ENCODE peak calls at places on chromosome 20, in four cellular contexts. K is AG04450, Y is GM06990, V is GM13976. L is an unnamed sample.

GRCh38 chr20:58130574-58130973 is 97.9 kb downstream of the ANKRD60 start:
- DNase-seq in Y (no peak), K (no peak), V (no peak), L (no peak)

GRCh38 chr20:2697768-2698167 is 5.2 kb downstream of the EBF4 start:
- DNase-seq in Y (no peak), K (no peak), V (no peak), L (no peak)

GRCh38 chr20:49631856-49632418 is 64.0 kb upstream of the PTGIS start:
- DNase-seq in V (no peak), K (no peak), Y (no peak), L (no peak)

GRCh38 chr20:4962257-4962855 is 39.0 kb downstream of the SLC23A2 start:
- DNase-seq in V (no peak), Y (no peak), K (no peak), L (peak; percentile 67)

GRCh38 chr20:63709149-63709527 is 1.3 kb downstream of the ZGPAT start:
- DNase-seq in Y (no peak), V (no peak), K (no peak), L (no peak)

GRCh38 chr20:57629976-57630525 is 9.8 kb upstream of the ZBP1 start:
- DNase-seq in K (no peak), Y (no peak), V (no peak), L (peak; percentile 74)

GRCh38 chr20:57076951-57077350 is 189.5 kb downstream of the BMP7 start:
- DNase-seq in Y (no peak), K (no peak), V (no peak), L (no peak)

GRCh38 chr20:14918981-14919380 is 581.6 kb upstream of the FLRT3 start:
- DNase-seq in Y (no peak), V (no peak), K (no peak), L (no peak)

GRCh38 chr20:63273635-63274380 is 1.2 kb downstream of the ARFGAP1 start:
- DNase-seq in K (peak; percentile 47), Y (no peak), V (no peak), L (no peak)

GRCh38 chr20:62066339-62066982 is 780 bp upstream of the TAF4 start:
- DNase-seq in Y (peak; percentile 67), K (no peak), V (peak; percentile 77), L (peak; percentile 57)

GRCh38 chr20:62850333-62850974 is 11.2 kb downstream of the TCFL5 start:
- DNase-seq in V (no peak), Y (no peak), K (no peak), L (no peak)

GRCh38 chr20:15925376-15925775 is 647.9 kb downstream of the KIF16B start:
- DNase-seq in Y (no peak), K (no peak), V (no peak), L (no peak)

GRCh38 chr20:61210862-61211261 is 41.2 kb upstream of the CDH4 start:
- DNase-seq in V (no peak), K (no peak), Y (no peak), L (no peak)

GRCh38 chr20:31632503-31633338 is 5.0 kb upstream of the COX4I2 start:
- DNase-seq in V (no peak), Y (no peak), K (no peak), L (no peak)

GRCh38 chr20:16145919-16146318 is 427.3 kb downstream of the KIF16B start:
- DNase-seq in V (no peak), K (no peak), Y (no peak), L (no peak)

GRCh38 chr20:51738877-51739447 is 29.2 kb downstream of the ATP9A start:
- DNase-seq in V (no peak), Y (no peak), K (no peak), L (peak; percentile 11)

GRCh38 chr20:38965264-38965663 is 3.1 kb downstream of the DHX35 start:
- DNase-seq in K (no peak), V (no peak), Y (no peak), L (no peak)

GRCh38 chr20:38963745-38964144 is 1.6 kb downstream of the DHX35 start:
- DNase-seq in V (no peak), Y (no peak), K (no peak), L (no peak)

GRCh38 chr20:38962898-38963484 is 847 bp downstream of the DHX35 start:
- DNase-seq in Y (no peak), K (no peak), V (no peak), L (no peak)

GRCh38 chr20:38961530-38962043 is 557 bp upstream of the DHX35 start:
- DNase-seq in Y (no peak), K (no peak), V (no peak), L (peak; percentile 56)

DNA sequence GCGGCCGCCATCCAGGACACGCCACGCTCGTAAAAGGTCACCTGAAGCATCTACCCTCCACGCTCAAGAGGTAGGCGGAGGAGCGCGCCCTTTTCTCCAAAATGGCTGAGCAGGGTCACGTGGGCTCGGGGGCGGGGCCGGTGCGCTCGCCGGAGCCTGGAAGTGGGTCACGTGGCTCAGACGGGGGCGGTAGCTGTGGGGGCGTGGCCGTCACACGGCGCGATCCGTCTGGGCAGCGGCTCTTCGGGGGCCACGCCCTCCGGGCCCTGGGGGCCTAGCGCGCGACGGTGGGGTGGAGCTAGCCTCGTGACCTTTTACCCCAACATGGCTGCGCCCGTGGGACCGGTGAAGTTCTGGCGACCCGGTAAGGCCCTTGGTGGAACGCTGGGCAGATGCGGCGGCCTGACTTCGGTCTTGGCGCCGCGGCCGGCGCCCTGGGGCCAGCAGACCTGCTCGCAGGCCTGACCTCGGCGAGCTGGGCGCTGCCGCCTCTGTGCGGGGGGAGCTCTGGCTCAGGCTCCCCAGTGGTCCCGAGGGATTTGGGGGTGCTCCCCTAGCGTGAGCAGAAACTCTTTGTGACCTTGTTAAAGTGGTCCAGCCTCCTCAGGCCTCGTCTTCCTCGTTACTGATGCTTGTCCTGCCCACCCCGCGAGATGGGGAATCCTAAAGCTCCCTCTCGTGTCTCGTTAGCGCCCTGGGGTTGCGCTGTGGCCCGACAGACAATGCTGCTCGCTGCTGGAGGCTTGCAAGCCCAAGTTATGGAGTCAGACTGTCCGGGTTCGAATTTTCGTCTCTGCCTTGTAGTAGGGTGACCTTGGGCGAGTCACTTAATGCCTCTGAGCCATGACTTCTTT is at the start of gene DHX35:
- DNase-seq in Y (peak; percentile 99), K (peak; percentile 83), V (peak; percentile 100), L (peak; percentile 99)
- TF ChIP-seq CTCF in Y (peak; percentile 48), K (peak; percentile 51), V (peak; percentile 34), L (peak; percentile 18)

DNA sequence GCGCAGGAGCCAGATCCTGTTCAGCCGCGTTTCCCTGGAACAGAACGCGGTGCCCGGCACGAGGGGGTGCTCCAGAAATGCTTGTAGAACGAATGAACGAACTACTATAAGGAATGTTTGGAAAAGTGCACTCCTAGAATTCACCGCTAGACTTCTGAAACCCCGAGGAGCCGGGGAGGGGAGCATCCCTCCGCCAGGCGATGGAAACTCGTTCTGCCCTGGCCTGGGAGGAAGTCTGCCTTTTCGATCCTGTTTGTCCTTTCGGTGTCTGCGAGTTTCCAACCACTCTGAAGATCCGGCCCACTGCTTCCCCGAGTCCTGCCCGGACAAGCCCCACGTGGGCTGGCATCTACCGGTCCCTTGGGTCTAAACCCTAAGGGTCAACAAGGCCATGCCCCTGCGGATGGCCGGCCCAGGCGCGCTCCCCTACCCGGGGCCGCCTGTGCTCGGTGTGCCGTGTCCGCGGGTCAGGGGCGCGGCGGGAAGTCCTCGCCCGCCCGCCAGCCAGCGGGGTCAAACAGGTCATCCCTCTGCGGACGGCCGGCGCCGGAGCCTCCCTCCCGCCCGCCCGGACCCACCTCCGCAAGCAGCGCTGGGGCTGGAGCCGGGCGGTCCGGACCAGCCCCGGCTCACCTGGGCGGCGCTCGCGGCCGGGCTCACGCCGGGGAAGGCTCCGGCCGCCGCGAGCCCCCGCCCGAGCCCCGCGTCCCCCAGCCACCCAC is 521 bp downstream of the SULF2 start:
- DNase-seq in K (no peak), V (peak; percentile 50), Y (no peak), L (no peak)
- TF ChIP-seq CTCF in K (peak; percentile 23), V (no peak), Y (no peak), L (no peak)

GRCh38 chr20:34797012-34797720 is 28.3 kb downstream of the NCOA6 start:
- DNase-seq in Y (no peak), V (no peak), K (no peak), L (no peak)
- TF ChIP-seq CTCF in Y (no peak), V (no peak), K (no peak), L (no peak)

DNA sequence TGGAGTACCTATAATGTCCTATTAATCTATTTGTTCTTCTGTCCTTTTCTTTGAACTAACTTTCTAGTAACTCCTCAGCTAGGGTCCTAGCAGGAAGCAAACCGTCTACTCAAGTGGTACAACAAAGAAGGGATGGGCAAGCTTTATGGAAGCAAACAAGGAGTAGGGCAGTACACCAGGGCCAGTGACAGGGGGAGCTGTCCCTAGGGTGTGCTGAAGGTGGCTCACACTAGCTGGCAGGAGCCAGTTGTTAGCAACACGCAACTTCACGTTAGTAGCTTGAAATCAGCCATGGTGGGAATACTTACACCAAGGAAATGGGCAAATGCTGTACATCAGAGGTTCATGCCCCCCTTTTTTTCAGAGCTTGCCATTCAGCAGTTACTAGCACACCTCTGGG is 74.0 kb upstream of the EYA2 start:
- DNase-seq in V (no peak), K (no peak), Y (no peak), L (no peak)
- TF ChIP-seq CTCF in V (no peak), K (no peak), Y (no peak), L (no peak)

DNA sequence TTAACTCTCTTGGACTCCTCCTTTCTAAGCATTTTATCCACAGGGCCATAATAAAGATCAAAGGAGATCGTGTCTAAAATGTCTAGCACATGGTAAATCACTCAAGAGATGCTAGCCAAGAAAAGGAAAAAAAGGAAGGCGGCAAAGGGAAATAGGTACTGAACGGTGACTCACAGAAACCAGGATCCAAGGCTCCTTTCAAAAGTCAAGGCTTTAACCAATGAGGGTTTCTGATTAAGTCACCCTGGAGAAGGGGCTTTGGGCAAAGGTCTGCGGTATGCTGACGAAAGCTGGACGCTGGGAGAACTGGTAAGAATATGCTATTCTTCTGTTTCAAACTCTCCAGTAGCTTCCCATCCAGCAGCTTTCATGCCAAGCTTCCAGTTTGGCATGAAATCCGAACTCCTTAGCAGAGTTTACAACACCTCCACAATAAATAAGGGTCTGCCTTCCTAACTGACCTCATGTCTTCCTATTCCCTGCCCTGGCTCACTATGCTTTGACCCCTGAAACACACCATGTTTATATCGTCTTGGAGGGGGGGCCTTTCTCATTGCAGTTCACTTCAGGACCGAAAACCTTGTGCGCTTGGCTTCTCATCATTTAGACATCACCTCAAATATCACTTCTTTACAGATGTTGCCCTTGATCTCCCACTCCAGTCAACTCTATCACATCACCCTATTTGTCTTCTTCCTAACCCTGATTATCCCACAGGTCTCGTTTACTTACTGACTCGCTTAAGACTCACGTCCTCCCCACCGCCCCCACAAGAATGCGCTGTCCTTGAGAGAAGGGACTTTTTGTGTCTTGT is 908 bp downstream of the TOMM34 start:
- DNase-seq in K (no peak), Y (no peak), V (peak; percentile 48), L (peak; percentile 92)
- TF ChIP-seq CTCF in K (no peak), Y (no peak), V (peak; percentile 3), L (no peak)

GRCh38 chr20:37501940-37502339 is 19.1 kb upstream of the NNAT start:
- DNase-seq in V (no peak), K (no peak), Y (no peak), L (no peak)

GRCh38 chr20:37500311-37500710 is 20.7 kb upstream of the NNAT start:
- DNase-seq in V (no peak), Y (no peak), K (no peak), L (no peak)

GRCh38 chr20:37504404-37505096 is 16.5 kb upstream of the NNAT start:
- DNase-seq in K (no peak), Y (no peak), V (no peak), L (no peak)

GRCh38 chr20:37503256-37503927 is 17.7 kb upstream of the NNAT start:
- DNase-seq in K (no peak), Y (no peak), V (no peak), L (no peak)

DNA sequence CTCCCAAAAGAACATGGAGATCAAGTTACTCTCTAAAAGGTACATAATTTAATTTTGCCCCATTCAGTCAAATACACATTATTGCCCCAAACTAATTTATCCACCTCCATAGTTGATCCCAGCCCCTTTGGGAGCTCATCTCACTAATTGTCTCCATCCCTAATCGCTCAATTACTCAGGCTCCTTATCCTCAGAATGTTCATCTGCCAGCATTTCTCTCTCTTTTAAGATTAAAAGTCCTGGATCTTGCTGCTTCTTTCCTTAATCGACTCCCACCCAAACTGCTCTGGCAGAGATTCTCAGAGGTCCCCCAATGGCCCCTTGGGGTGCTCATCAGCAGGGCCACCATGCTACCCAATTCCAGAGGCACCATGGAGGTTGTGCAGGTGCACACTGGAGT is 18.4 kb upstream of the NNAT start:
- DNase-seq in V (no peak), Y (no peak), K (no peak), L (no peak)
- TF ChIP-seq CTCF in V (no peak), Y (no peak), K (no peak), L (no peak)

L was measured in activated CD8-positive, alpha-beta T cell treated with anti-CD3 and anti-CD28 coated beads for 36 hours.